ENCODE peak calls at places on chromosomes 3 and 15, in five cellular contexts. One of them, this sample, is unnamed.
A peak's percentile ranks its signal among the peaks of the same experiment; 100 is the strongest.

GRCh38 chr15:72554471-72555425 is 80.6 kb downstream of the ARIH1 start:
- DNase-seq in K562: no peak
- DNase-seq in adrenal gland: peak; percentile 63
- DNase-seq in foreskin fibroblast: peak; percentile 6
- DNase-seq in fibroblast of pulmonary artery: peak; percentile 82
- DNase-seq in this sample: peak; percentile 64

GRCh38 chr15:88655103-88655553 is 16.3 kb downstream of the ISG20 start:
- DNase-seq in K562: no peak
- DNase-seq in adrenal gland: no peak
- DNase-seq in foreskin fibroblast: no peak
- DNase-seq in fibroblast of pulmonary artery: no peak
- DNase-seq in this sample: no peak

GRCh38 chr15:31503758-31504461 is 177.3 kb downstream of the KLF13 start:
- DNase-seq in K562: no peak
- DNase-seq in adrenal gland: no peak
- DNase-seq in foreskin fibroblast: no peak
- DNase-seq in fibroblast of pulmonary artery: no peak
- DNase-seq in this sample: no peak

GRCh38 chr15:76994971-76995945 is at the start of gene PSTPIP1:
- DNase-seq in K562: no peak
- DNase-seq in adrenal gland: no peak
- DNase-seq in foreskin fibroblast: no peak
- DNase-seq in fibroblast of pulmonary artery: no peak
- DNase-seq in this sample: no peak

GRCh38 chr3:122973893-122974615 is 53.5 kb downstream of the SEMA5B start:
- DNase-seq in K562: no peak
- DNase-seq in adrenal gland: no peak
- DNase-seq in foreskin fibroblast: no peak
- DNase-seq in fibroblast of pulmonary artery: no peak
- DNase-seq in this sample: no peak

GRCh38 chr3:97720417-97720816 is 44.1 kb upstream of the ARL6 start:
- DNase-seq in K562: no peak
- DNase-seq in adrenal gland: peak; percentile 27
- DNase-seq in foreskin fibroblast: peak; percentile 1
- DNase-seq in fibroblast of pulmonary artery: no peak
- DNase-seq in this sample: no peak

GRCh38 chr3:71930056-71930991 is 145.4 kb upstream of the PROK2 start:
- DNase-seq in K562: peak; percentile 17
- DNase-seq in adrenal gland: peak; percentile 50
- DNase-seq in foreskin fibroblast: peak; percentile 25
- DNase-seq in fibroblast of pulmonary artery: peak; percentile 72
- DNase-seq in this sample: peak; percentile 32

GRCh38 chr15:49860101-49860500 is 239.3 kb downstream of the DTWD1 start:
- DNase-seq in K562: no peak
- DNase-seq in adrenal gland: no peak
- DNase-seq in foreskin fibroblast: peak; percentile 61
- DNase-seq in fibroblast of pulmonary artery: no peak
- DNase-seq in this sample: peak; percentile 96

GRCh38 chr3:111976254-111976653 is 2.6 kb upstream of the ABHD10 start:
- DNase-seq in K562: no peak
- DNase-seq in adrenal gland: no peak
- DNase-seq in foreskin fibroblast: no peak
- DNase-seq in fibroblast of pulmonary artery: no peak
- DNase-seq in this sample: peak; percentile 60

GRCh38 chr3:11998091-11998490 is 6.1 kb upstream of the SYN2 start:
- DNase-seq in K562: no peak
- DNase-seq in adrenal gland: no peak
- DNase-seq in foreskin fibroblast: no peak
- DNase-seq in fibroblast of pulmonary artery: no peak
- DNase-seq in this sample: no peak

GRCh38 chr3:176696816-176697215 is 500.5 kb downstream of the TBL1XR1 start:
- DNase-seq in K562: no peak
- DNase-seq in adrenal gland: no peak
- DNase-seq in foreskin fibroblast: no peak
- DNase-seq in fibroblast of pulmonary artery: no peak
- DNase-seq in this sample: no peak

GRCh38 chr3:195692781-195693427 is 27.9 kb upstream of the MUC20 start:
- DNase-seq in K562: no peak
- DNase-seq in adrenal gland: no peak
- DNase-seq in foreskin fibroblast: no peak
- DNase-seq in fibroblast of pulmonary artery: no peak
- DNase-seq in this sample: no peak

GRCh38 chr3:112676659-112677234 is 35.8 kb upstream of the CCDC80 start:
- DNase-seq in K562: peak; percentile 12
- DNase-seq in adrenal gland: peak; percentile 76
- DNase-seq in foreskin fibroblast: peak; percentile 97
- DNase-seq in fibroblast of pulmonary artery: peak; percentile 94
- DNase-seq in this sample: peak; percentile 93

GRCh38 chr3:38133557-38134405 is 3.1 kb downstream of the ACAA1 start:
- DNase-seq in K562: no peak
- DNase-seq in adrenal gland: no peak
- DNase-seq in foreskin fibroblast: no peak
- DNase-seq in fibroblast of pulmonary artery: no peak
- DNase-seq in this sample: no peak

GRCh38 chr3:149579161-149579560 is 78.7 kb downstream of the WWTR1 start:
- DNase-seq in K562: no peak
- DNase-seq in adrenal gland: no peak
- DNase-seq in foreskin fibroblast: no peak
- DNase-seq in fibroblast of pulmonary artery: no peak
- DNase-seq in this sample: no peak

GRCh38 chr3:37996785-37997301 is 6.3 kb downstream of the VILL start:
- DNase-seq in K562: peak; percentile 71
- DNase-seq in adrenal gland: peak; percentile 82
- DNase-seq in foreskin fibroblast: peak; percentile 66
- DNase-seq in fibroblast of pulmonary artery: peak; percentile 86
- DNase-seq in this sample: peak; percentile 69

GRCh38 chr3:136311971-136312370 is 61.8 kb downstream of the PCCB start:
- DNase-seq in K562: no peak
- DNase-seq in adrenal gland: no peak
- DNase-seq in foreskin fibroblast: no peak
- DNase-seq in fibroblast of pulmonary artery: peak; percentile 35
- DNase-seq in this sample: no peak

GRCh38 chr3:180705619-180706018 is 26.3 kb upstream of the CCDC39 start:
- DNase-seq in K562: no peak
- DNase-seq in adrenal gland: no peak
- DNase-seq in foreskin fibroblast: no peak
- DNase-seq in fibroblast of pulmonary artery: no peak
- DNase-seq in this sample: no peak

GRCh38 chr3:36911990-36912804 is 32.7 kb downstream of the TRANK1 start:
- DNase-seq in K562: no peak
- DNase-seq in adrenal gland: no peak
- DNase-seq in foreskin fibroblast: peak; percentile 39
- DNase-seq in fibroblast of pulmonary artery: peak; percentile 87
- DNase-seq in this sample: peak; percentile 94

GRCh38 chr3:42492508-42493080 is 9.8 kb upstream of the VIPR1 start:
- DNase-seq in K562: no peak
- DNase-seq in adrenal gland: no peak
- DNase-seq in foreskin fibroblast: no peak
- DNase-seq in fibroblast of pulmonary artery: no peak
- DNase-seq in this sample: no peak

GRCh38 chr3:48268936-48269551 is 28.1 kb downstream of the ZNF589 start:
- DNase-seq in K562: no peak
- DNase-seq in adrenal gland: no peak
- DNase-seq in foreskin fibroblast: no peak
- DNase-seq in fibroblast of pulmonary artery: no peak
- DNase-seq in this sample: peak; percentile 17

GRCh38 chr15:84817461-84818081 is 415 bp downstream of the ALPK3 start:
- DNase-seq in K562: no peak
- DNase-seq in adrenal gland: no peak
- DNase-seq in foreskin fibroblast: no peak
- DNase-seq in fibroblast of pulmonary artery: no peak
- DNase-seq in this sample: no peak

GRCh38 chr3:64266065-64266874 is 41.0 kb upstream of the PRICKLE2 start:
- DNase-seq in K562: no peak
- DNase-seq in adrenal gland: peak; percentile 31
- DNase-seq in foreskin fibroblast: peak; percentile 94
- DNase-seq in fibroblast of pulmonary artery: peak; percentile 88
- DNase-seq in this sample: peak; percentile 99

GRCh38 chr3:64267774-64268604 is 42.7 kb upstream of the PRICKLE2 start:
- DNase-seq in K562: no peak
- DNase-seq in adrenal gland: peak; percentile 49
- DNase-seq in foreskin fibroblast: peak; percentile 58
- DNase-seq in fibroblast of pulmonary artery: peak; percentile 80
- DNase-seq in this sample: peak; percentile 82

GRCh38 chr3:64262574-64263114 is 37.4 kb upstream of the PRICKLE2 start:
- DNase-seq in K562: no peak
- DNase-seq in adrenal gland: no peak
- DNase-seq in foreskin fibroblast: no peak
- DNase-seq in fibroblast of pulmonary artery: no peak
- DNase-seq in this sample: no peak

GRCh38 chr3:64266983-64267382 is 41.7 kb upstream of the PRICKLE2 start:
- DNase-seq in K562: no peak
- DNase-seq in adrenal gland: no peak
- DNase-seq in foreskin fibroblast: no peak
- DNase-seq in fibroblast of pulmonary artery: peak; percentile 42
- DNase-seq in this sample: no peak

GRCh38 chr3:64264491-64265109 is 39.3 kb upstream of the PRICKLE2 start:
- DNase-seq in K562: no peak
- DNase-seq in adrenal gland: no peak
- DNase-seq in foreskin fibroblast: no peak
- DNase-seq in fibroblast of pulmonary artery: peak; percentile 47
- DNase-seq in this sample: peak; percentile 86
- H3K4me3 ChIP-seq in K562: no peak overlapping the region
- H3K4me3 ChIP-seq in adrenal gland: no peak overlapping the region
- H3K4me3 ChIP-seq in foreskin fibroblast: no peak overlapping the region
- H3K4me3 ChIP-seq in fibroblast of pulmonary artery: peak overlapping the region; percentile 79
- H3K4me3 ChIP-seq in this sample: peak overlapping the region; percentile 79

GRCh38 chr3:55765398-55765797 is 278.3 kb upstream of the WNT5A start:
- DNase-seq in K562: no peak
- DNase-seq in adrenal gland: no peak
- DNase-seq in foreskin fibroblast: no peak
- DNase-seq in fibroblast of pulmonary artery: no peak
- DNase-seq in this sample: no peak

GRCh38 chr3:55771503-55771902 is 284.4 kb upstream of the WNT5A start:
- DNase-seq in K562: no peak
- DNase-seq in adrenal gland: no peak
- DNase-seq in foreskin fibroblast: no peak
- DNase-seq in fibroblast of pulmonary artery: no peak
- DNase-seq in this sample: no peak

GRCh38 chr3:55765906-55766701 is 279.0 kb upstream of the WNT5A start:
- DNase-seq in K562: no peak
- DNase-seq in adrenal gland: no peak
- DNase-seq in foreskin fibroblast: no peak
- DNase-seq in fibroblast of pulmonary artery: no peak
- DNase-seq in this sample: no peak

GRCh38 chr3:55766753-55767152 is 279.6 kb upstream of the WNT5A start:
- DNase-seq in K562: no peak
- DNase-seq in adrenal gland: no peak
- DNase-seq in foreskin fibroblast: no peak
- DNase-seq in fibroblast of pulmonary artery: no peak
- DNase-seq in this sample: no peak

DNA sequence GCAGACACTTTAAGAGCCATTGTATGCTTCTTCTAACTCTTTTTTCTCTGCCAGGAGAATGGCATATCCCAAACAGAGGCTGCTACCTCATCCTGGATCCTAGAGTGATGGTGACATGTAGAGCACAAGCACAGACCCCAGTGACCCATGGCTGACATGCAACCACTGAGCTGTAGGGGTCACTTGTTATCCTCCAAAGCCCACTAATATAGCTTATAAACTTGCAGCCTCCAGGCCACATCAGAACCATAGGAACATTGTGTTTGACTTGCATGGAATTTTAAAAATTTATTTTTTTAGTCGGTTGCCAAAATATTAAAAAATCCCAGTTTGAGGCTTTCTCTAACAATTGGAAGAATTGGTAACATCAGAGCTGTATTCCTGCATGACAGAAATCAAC is 283.0 kb upstream of the WNT5A start:
- DNase-seq in K562: no peak
- DNase-seq in adrenal gland: no peak
- DNase-seq in foreskin fibroblast: no peak
- DNase-seq in fibroblast of pulmonary artery: no peak
- DNase-seq in this sample: no peak
- TF ChIP-seq CTCF in K562: no peak
- TF ChIP-seq CTCF in adrenal gland: no peak
- TF ChIP-seq CTCF in foreskin fibroblast: no peak
- TF ChIP-seq CTCF in fibroblast of pulmonary artery: no peak
- TF ChIP-seq CTCF in this sample: no peak

DNA sequence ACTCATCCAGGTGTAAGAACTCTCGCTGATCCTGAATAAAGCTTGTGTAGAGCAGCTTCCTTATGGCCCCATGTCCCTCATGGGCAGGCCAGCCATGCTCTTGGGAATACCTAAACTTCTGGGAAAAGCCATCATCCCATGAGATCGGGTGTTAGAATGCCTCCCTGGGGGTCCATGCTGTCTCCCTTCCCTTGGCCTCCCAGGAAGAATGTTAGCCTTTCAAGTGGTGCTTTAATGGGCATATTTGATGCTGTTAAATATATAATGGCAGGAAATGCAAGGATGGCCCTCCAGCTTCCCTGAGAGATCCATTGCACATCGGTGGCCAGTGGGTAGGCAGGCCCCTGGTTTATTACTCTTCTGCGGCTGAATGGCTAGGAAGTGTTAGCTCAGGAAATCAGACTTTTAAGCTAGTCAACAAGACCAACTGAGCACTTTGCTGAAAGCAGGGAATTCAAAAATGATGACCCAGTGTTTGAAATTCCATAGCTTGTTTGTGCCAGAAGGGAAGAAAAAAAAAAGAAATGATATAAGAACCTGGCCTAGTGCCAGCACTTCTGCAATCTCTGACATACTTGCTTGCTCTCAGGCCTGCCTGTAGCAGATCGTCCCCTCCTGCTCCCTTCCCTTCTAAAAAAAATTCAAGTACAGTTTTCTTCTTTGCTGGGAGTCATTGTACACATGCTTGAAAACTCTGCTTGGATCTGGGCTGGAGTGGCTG is 60.6 kb upstream of the LRTM1 start:
- DNase-seq in K562: no peak
- DNase-seq in adrenal gland: peak; percentile 79
- DNase-seq in foreskin fibroblast: peak; percentile 81
- DNase-seq in fibroblast of pulmonary artery: peak; percentile 95
- DNase-seq in this sample: peak; percentile 91
- H3K4me3 ChIP-seq in K562: no peak overlapping the region
- H3K4me3 ChIP-seq in adrenal gland: no peak overlapping the region
- H3K4me3 ChIP-seq in foreskin fibroblast: no peak overlapping the region
- H3K4me3 ChIP-seq in fibroblast of pulmonary artery: no peak overlapping the region
- H3K4me3 ChIP-seq in this sample: no peak overlapping the region

GRCh38 chr3:31532587-31533168 is at the start of gene STT3B:
- DNase-seq in K562: peak; percentile 80
- DNase-seq in adrenal gland: peak; percentile 79
- DNase-seq in foreskin fibroblast: peak; percentile 82
- DNase-seq in fibroblast of pulmonary artery: peak; percentile 81
- DNase-seq in this sample: peak; percentile 83
- TF ChIP-seq CTCF in K562: no peak
- TF ChIP-seq CTCF in adrenal gland: no peak
- TF ChIP-seq CTCF in foreskin fibroblast: no peak
- TF ChIP-seq CTCF in fibroblast of pulmonary artery: no peak
- TF ChIP-seq CTCF in this sample: no peak

This sample was measured in fibroblast of villous mesenchyme.